ENCODE peak calls at places on chromosomes 7 and 10, in seven cellular contexts. O, F, I, K, Q, U and A are unnamed samples.
A peak's percentile ranks its signal among the peaks of the same experiment; 100 is the strongest.

GRCh38 chr10:36578306-36578705 is 547.1 kb upstream of the ANKRD30A start:
- DNase-seq in O (no peak), F (no peak), I (no peak), K (no peak), Q (no peak), U (peak; percentile 15), A (no peak)

GRCh38 chr7:69213882-69214281 is 384.4 kb upstream of the AUTS2 start:
- DNase-seq in O (no peak), F (peak; percentile 41), I (no peak), K (no peak), Q (no peak), U (no peak), A (no peak)

GRCh38 chr7:92835140-92835850 is 1.1 kb downstream of the CDK6 start:
- DNase-seq in O (peak; percentile 5), F (peak; percentile 79), I (peak; percentile 75), K (peak; percentile 83), Q (peak; percentile 53), U (no peak), A (peak; percentile 75)

GRCh38 chr10:22997102-22997501 is 69.2 kb downstream of the ARMC3 start:
- DNase-seq in O (no peak), F (no peak), I (no peak), K (no peak), Q (no peak), U (no peak), A (no peak)

GRCh38 chr7:99374121-99375064 is at the start of gene ARPC1B:
- DNase-seq in O (peak; percentile 36), F (no peak), I (peak; percentile 94), K (peak; percentile 79), Q (peak; percentile 65), U (no peak), A (peak; percentile 51)

GRCh38 chr7:105654095-105654686 is 72.9 kb upstream of the EFCAB10 start:
- DNase-seq in O (no peak), F (no peak), I (no peak), K (no peak), Q (no peak), U (no peak), A (no peak)

GRCh38 chr10:132403511-132404168 is 6.6 kb downstream of the PWWP2B start:
- DNase-seq in O (no peak), F (no peak), I (peak; percentile 52), K (no peak), Q (no peak), U (no peak), A (no peak)

GRCh38 chr7:80481196-80481884 is 30.5 kb downstream of the GNAT3 start:
- DNase-seq in O (no peak), F (no peak), I (no peak), K (no peak), Q (no peak), U (no peak), A (peak; percentile 55)

GRCh38 chr10:133034762-133035161 is 53.0 kb upstream of the ADGRA1 start:
- DNase-seq in O (no peak), F (no peak), I (no peak), K (no peak), Q (no peak), U (no peak), A (no peak)

GRCh38 chr7:122864016-122864415 is 22.2 kb downstream of the CADPS2 start:
- DNase-seq in O (no peak), F (no peak), I (no peak), K (no peak), Q (no peak), U (no peak), A (no peak)

GRCh38 chr7:64869912-64870562 is 33.0 kb upstream of the ZNF273 start:
- DNase-seq in O (no peak), F (no peak), I (no peak), K (no peak), Q (no peak), U (no peak), A (no peak)

GRCh38 chr7:136859798-136860197 is 8.7 kb upstream of the CHRM2 start:
- DNase-seq in O (no peak), F (no peak), I (no peak), K (no peak), Q (no peak), U (no peak), A (no peak)

GRCh38 chr7:149860821-149861727 is 12.7 kb upstream of the ATP6V0E2 start:
- DNase-seq in O (no peak), F (peak; percentile 77), I (no peak), K (no peak), Q (no peak), U (no peak), A (no peak)

GRCh38 chr10:84117683-84118394 is 21.5 kb upstream of the GHITM start:
- DNase-seq in O (no peak), F (no peak), I (no peak), K (no peak), Q (no peak), U (no peak), A (no peak)

GRCh38 chr7:108824840-108825540 is 255.3 kb downstream of the DNAJB9 start:
- DNase-seq in O (no peak), F (no peak), I (no peak), K (no peak), Q (no peak), U (no peak), A (no peak)

GRCh38 chr10:12349628-12350166 is 350 bp downstream of the CAMK1D start:
- DNase-seq in O (no peak), F (no peak), I (no peak), K (no peak), Q (no peak), U (no peak), A (no peak)

GRCh38 chr10:103193107-103193819 is at the start of gene NT5C2:
- DNase-seq in O (peak; percentile 73), F (peak; percentile 86), I (peak; percentile 88), K (peak; percentile 78), Q (peak; percentile 77), U (no peak), A (peak; percentile 85)

GRCh38 chr7:25781704-25782103 is 370.3 kb upstream of the NFE2L3 start:
- DNase-seq in O (no peak), F (no peak), I (no peak), K (no peak), Q (no peak), U (no peak), A (no peak)

GRCh38 chr7:127730658-127731276 is 78.8 kb downstream of the SND1 start:
- DNase-seq in O (no peak), F (no peak), I (no peak), K (no peak), Q (no peak), U (no peak), A (no peak)

DNA sequence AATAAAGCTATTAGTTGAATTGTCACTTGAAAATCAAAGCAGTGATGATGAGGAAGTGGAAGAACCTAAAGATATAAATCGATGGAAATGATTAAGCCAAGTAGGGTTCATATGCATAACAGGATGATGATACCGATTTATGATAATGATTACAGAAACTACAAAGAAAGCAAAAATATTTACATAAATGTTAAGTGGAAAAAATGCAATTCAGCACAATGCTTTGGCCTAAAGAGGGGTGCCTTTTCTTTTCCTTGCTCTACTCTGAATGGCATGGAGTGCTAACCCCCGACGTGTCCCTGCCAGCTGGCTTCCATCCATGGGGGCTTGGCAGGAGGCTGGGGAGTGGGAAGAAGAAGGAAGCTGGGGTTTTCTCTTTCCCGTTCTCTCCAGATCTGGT is 240.3 kb downstream of the GATA3 start:
- DNase-seq in O (no peak), F (no peak), I (no peak), K (no peak), Q (no peak), U (no peak), A (no peak)
- H3K4me3 ChIP-seq in O (no peak overlapping the region), F (no peak overlapping the region), I (no peak overlapping the region), K (no peak overlapping the region), Q (no peak overlapping the region), U (no peak overlapping the region), A (no peak overlapping the region)

DNA sequence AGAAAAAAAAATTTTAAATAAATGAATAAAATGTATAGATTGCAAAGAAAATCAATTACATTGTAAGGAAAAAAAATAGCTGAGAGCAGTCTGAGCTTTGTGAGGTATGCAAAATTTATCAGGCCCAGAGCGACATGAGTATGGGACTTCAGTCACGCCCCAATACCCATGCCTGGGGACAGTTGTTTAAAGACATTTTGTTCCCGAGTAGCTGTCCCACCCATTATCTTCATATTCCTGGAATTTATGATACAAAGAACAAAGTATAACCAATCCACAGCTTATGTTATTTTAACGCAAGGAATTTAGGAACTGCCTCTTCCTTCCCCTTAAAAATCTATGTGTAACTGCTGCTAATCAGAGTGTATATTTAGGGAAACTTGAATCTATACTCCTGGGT is 1.6 kb upstream of the PON2 start:
- DNase-seq in O (no peak), F (no peak), I (no peak), K (no peak), Q (no peak), U (no peak), A (peak; percentile 34)
- H3K27ac ChIP-seq in O (no peak overlapping the region), F (no peak overlapping the region), I (peak overlapping the region; percentile 97), K (no peak overlapping the region), Q (no peak overlapping the region), U (no peak overlapping the region), A (no peak overlapping the region)

DNA sequence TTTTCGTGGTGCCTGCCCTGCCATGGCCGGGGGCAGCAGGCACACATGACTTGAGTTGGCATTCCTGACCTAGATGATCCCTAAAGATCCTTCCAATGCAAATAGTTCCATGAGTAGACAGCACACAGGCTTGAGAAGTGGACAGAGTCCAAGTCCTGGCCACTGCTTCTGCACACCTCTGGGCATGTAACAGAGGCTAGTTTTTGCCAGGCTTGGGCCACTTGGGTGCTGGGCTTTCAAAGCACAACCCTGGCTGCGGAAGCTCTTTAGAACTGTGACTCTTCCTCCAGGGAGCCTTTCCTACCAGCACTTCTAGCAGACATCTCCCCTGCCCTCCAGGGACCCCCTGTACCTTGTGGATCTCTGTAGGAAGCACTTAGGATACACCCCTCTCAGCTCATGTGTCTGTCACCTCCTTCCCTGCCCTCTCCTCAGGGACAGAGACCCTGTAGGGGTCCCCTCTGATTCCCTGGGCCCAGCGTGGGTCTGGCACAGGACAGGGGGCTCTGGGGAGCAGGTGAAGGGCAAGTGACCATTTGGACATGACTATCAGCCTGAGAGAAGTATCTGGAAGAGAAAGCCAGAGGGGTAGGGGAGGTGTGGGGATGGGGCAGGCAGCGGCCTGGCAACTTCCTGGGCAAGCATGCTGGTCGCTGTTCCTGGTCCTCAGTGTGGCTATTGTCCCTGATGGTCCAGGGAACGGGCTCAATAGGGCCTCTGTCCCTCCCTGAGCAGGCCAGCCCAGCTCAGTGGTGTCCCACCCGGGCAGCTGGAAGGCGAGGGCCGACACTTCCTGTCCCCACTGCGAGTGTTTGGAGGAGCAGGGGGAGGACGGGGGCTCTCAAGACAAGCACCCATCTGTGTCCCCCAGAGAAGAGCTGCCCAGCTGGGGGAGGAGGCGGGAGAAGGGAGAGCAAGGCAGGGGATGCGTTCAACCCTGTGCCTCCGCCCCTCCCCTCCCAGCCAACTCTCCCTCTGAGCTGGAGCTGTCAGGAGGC is 36.1 kb downstream of the ZCCHC24 start:
- DNase-seq in O (no peak), F (no peak), I (peak; percentile 42), K (no peak), Q (peak; percentile 50), U (no peak), A (no peak)
- H3K4me1 ChIP-seq in O (no peaks in the 10 kb centered on the region), F (peaks cover 33% of the 10 kb centered on the region), I (peaks cover 91% of the 10 kb centered on the region), K (peaks cover 51% of the 10 kb centered on the region), Q (peaks cover 37% of the 10 kb centered on the region), U (no peaks in the 10 kb centered on the region), A (peaks cover 45% of the 10 kb centered on the region)

DNA sequence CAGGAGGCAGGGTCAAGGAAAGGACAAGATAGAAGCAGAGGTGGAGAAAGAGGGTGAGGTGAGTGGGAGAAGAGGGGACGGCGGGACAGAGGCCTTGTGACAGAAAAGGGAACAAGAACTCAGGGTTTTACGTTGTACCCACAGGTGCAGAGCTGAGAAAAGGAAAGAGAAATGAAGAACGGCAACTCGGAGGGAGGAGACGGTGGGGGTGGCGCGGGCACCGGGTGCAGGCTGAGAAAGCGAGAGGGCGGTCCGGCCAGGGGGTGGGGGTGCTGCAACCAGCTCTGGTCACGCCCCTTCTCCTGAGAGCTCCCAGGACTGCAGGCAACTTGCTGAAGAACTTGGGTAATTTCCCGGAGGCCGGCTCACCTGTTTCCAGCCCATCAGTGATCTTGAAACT is 65.3 kb downstream of the CARD11 start:
- DNase-seq in O (no peak), F (no peak), I (peak; percentile 83), K (no peak), Q (no peak), U (no peak), A (no peak)
- H3K4me3 ChIP-seq in O (no peak overlapping the region), F (peak overlapping the region; percentile 8), I (peak overlapping the region; percentile 38), K (no peak overlapping the region), Q (no peak overlapping the region), U (no peak overlapping the region), A (no peak overlapping the region)